ENCODE peak calls at places on chromosomes 1 and 21, in nine cellular contexts. One of them, this sample, is unnamed. For H3K9me3 and H3K4me1, the result is how much of the 10 kb centered on the place peaks cover.

GRCh38 chr1:190852611-190853010 is 374.9 kb upstream of the BRINP3 start:
- DNase-seq in H9: no peak
- DNase-seq in right lobe of liver: no peak
- DNase-seq in CD8-positive, alpha-beta T cell: no peak
- DNase-seq in endodermal cell: no peak
- DNase-seq in thyroid gland: no peak
- DNase-seq in fibroblast of lung: no peak
- DNase-seq in body of pancreas: no peak
- DNase-seq in sigmoid colon: no peak
- DNase-seq in this sample: no peak

GRCh38 chr1:206068314-206068713 is 15.3 kb downstream of the RHEX start:
- DNase-seq in H9: no peak
- DNase-seq in right lobe of liver: no peak
- DNase-seq in CD8-positive, alpha-beta T cell: no peak
- DNase-seq in endodermal cell: no peak
- DNase-seq in thyroid gland: no peak
- DNase-seq in fibroblast of lung: no peak
- DNase-seq in body of pancreas: no peak
- DNase-seq in sigmoid colon: no peak
- DNase-seq in this sample: no peak

GRCh38 chr1:7427066-7427465 is 344.0 kb upstream of the VAMP3 start:
- DNase-seq in H9: no peak
- DNase-seq in right lobe of liver: no peak
- DNase-seq in CD8-positive, alpha-beta T cell: no peak
- DNase-seq in endodermal cell: no peak
- DNase-seq in thyroid gland: no peak
- DNase-seq in fibroblast of lung: no peak
- DNase-seq in body of pancreas: no peak
- DNase-seq in sigmoid colon: no peak
- DNase-seq in this sample: no peak

GRCh38 chr1:203128691-203129500 is 1.4 kb downstream of the ADORA1 start:
- DNase-seq in H9: peak
- DNase-seq in right lobe of liver: no peak
- DNase-seq in CD8-positive, alpha-beta T cell: peak
- DNase-seq in endodermal cell: peak
- DNase-seq in thyroid gland: no peak
- DNase-seq in fibroblast of lung: no peak
- DNase-seq in body of pancreas: no peak
- DNase-seq in sigmoid colon: no peak
- DNase-seq in this sample: no peak

GRCh38 chr21:33817663-33818433 is 97.8 kb downstream of the ATP5PO start:
- DNase-seq in H9: no peak
- DNase-seq in right lobe of liver: no peak
- DNase-seq in CD8-positive, alpha-beta T cell: no peak
- DNase-seq in endodermal cell: no peak
- DNase-seq in thyroid gland: no peak
- DNase-seq in fibroblast of lung: no peak
- DNase-seq in body of pancreas: no peak
- DNase-seq in sigmoid colon: no peak
- DNase-seq in this sample: no peak

GRCh38 chr1:154174654-154175053 is 17.2 kb downstream of the TPM3 start:
- DNase-seq in H9: no peak
- DNase-seq in right lobe of liver: no peak
- DNase-seq in CD8-positive, alpha-beta T cell: no peak
- DNase-seq in endodermal cell: no peak
- DNase-seq in thyroid gland: no peak
- DNase-seq in fibroblast of lung: no peak
- DNase-seq in body of pancreas: no peak
- DNase-seq in sigmoid colon: no peak
- DNase-seq in this sample: no peak

GRCh38 chr1:205568469-205569361 is 63.1 kb downstream of the ELK4 start:
- DNase-seq in H9: no peak
- DNase-seq in right lobe of liver: no peak
- DNase-seq in CD8-positive, alpha-beta T cell: no peak
- DNase-seq in endodermal cell: no peak
- DNase-seq in thyroid gland: peak
- DNase-seq in fibroblast of lung: no peak
- DNase-seq in body of pancreas: no peak
- DNase-seq in sigmoid colon: peak
- DNase-seq in this sample: peak

GRCh38 chr1:70641868-70642267 is 230.8 kb downstream of the CTH start:
- DNase-seq in H9: no peak
- DNase-seq in right lobe of liver: no peak
- DNase-seq in CD8-positive, alpha-beta T cell: no peak
- DNase-seq in endodermal cell: no peak
- DNase-seq in thyroid gland: no peak
- DNase-seq in fibroblast of lung: no peak
- DNase-seq in body of pancreas: no peak
- DNase-seq in sigmoid colon: no peak
- DNase-seq in this sample: no peak

GRCh38 chr1:75723989-75724471 is 479 bp upstream of the ACADM start:
- DNase-seq in H9: peak
- DNase-seq in right lobe of liver: peak
- DNase-seq in CD8-positive, alpha-beta T cell: peak
- DNase-seq in endodermal cell: no peak
- DNase-seq in thyroid gland: peak
- DNase-seq in fibroblast of lung: peak
- DNase-seq in body of pancreas: peak
- DNase-seq in sigmoid colon: peak
- DNase-seq in this sample: peak

GRCh38 chr1:73770109-73770905 is 427.7 kb downstream of the LRRIQ3 start:
- DNase-seq in H9: no peak
- DNase-seq in right lobe of liver: no peak
- DNase-seq in CD8-positive, alpha-beta T cell: no peak
- DNase-seq in endodermal cell: no peak
- DNase-seq in thyroid gland: no peak
- DNase-seq in fibroblast of lung: no peak
- DNase-seq in body of pancreas: no peak
- DNase-seq in sigmoid colon: no peak
- DNase-seq in this sample: no peak

GRCh38 chr21:43273708-43274021 is 104.9 kb downstream of the CRYAA start:
- DNase-seq in H9: no peak
- DNase-seq in right lobe of liver: no peak
- DNase-seq in CD8-positive, alpha-beta T cell: no peak
- DNase-seq in endodermal cell: no peak
- DNase-seq in thyroid gland: no peak
- DNase-seq in fibroblast of lung: no peak
- DNase-seq in body of pancreas: no peak
- DNase-seq in sigmoid colon: no peak
- DNase-seq in this sample: no peak

GRCh38 chr21:33854604-33855003 is 61.0 kb downstream of the ATP5PO start:
- DNase-seq in H9: no peak
- DNase-seq in right lobe of liver: no peak
- DNase-seq in CD8-positive, alpha-beta T cell: no peak
- DNase-seq in endodermal cell: no peak
- DNase-seq in thyroid gland: no peak
- DNase-seq in fibroblast of lung: no peak
- DNase-seq in body of pancreas: no peak
- DNase-seq in sigmoid colon: no peak
- DNase-seq in this sample: no peak

DNA sequence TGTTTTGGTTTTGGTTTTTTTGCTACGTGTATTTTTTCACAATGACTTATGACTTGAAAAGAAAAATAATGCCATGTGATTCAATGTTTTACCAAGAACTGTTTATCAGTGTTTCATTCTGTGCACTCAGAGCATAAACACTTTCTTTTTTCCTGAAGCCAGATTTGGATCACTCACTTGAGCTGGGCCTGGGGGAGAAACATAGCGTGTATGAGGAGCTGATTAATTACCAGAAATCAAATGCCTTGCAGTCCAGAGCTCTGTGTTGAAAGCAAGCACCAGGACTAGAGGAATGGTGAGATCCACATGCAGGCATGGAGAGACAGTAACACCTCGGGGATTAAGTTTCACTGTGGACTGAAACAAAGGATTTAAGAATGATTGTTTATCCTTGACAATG is 642.1 kb upstream of the ADGRL2 start:
- DNase-seq in H9: no peak
- DNase-seq in right lobe of liver: no peak
- DNase-seq in CD8-positive, alpha-beta T cell: no peak
- DNase-seq in endodermal cell: peak
- DNase-seq in thyroid gland: no peak
- DNase-seq in fibroblast of lung: peak
- DNase-seq in body of pancreas: no peak
- DNase-seq in sigmoid colon: no peak
- DNase-seq in this sample: no peak
- H3K9me3 ChIP-seq in H9: under half
- H3K9me3 ChIP-seq in right lobe of liver: under half
- H3K9me3 ChIP-seq in CD8-positive, alpha-beta T cell: under half
- H3K9me3 ChIP-seq in endodermal cell: under half
- H3K9me3 ChIP-seq in thyroid gland: under half
- H3K9me3 ChIP-seq in fibroblast of lung: under half
- H3K9me3 ChIP-seq in body of pancreas: under half
- H3K9me3 ChIP-seq in sigmoid colon: under half
- H3K9me3 ChIP-seq in this sample: under half

GRCh38 chr1:183989604-183990003 is 47.9 kb downstream of the COLGALT2 start:
- DNase-seq in H9: no peak
- DNase-seq in right lobe of liver: no peak
- DNase-seq in CD8-positive, alpha-beta T cell: no peak
- DNase-seq in endodermal cell: no peak
- DNase-seq in thyroid gland: no peak
- DNase-seq in fibroblast of lung: no peak
- DNase-seq in body of pancreas: no peak
- DNase-seq in sigmoid colon: no peak
- DNase-seq in this sample: no peak
- H3K27ac ChIP-seq in H9: no peak
- H3K27ac ChIP-seq in right lobe of liver: no peak
- H3K27ac ChIP-seq in CD8-positive, alpha-beta T cell: no peak
- H3K27ac ChIP-seq in endodermal cell: no peak
- H3K27ac ChIP-seq in thyroid gland: no peak
- H3K27ac ChIP-seq in fibroblast of lung: no peak
- H3K27ac ChIP-seq in body of pancreas: no peak
- H3K27ac ChIP-seq in sigmoid colon: no peak
- H3K27ac ChIP-seq in this sample: no peak

DNA sequence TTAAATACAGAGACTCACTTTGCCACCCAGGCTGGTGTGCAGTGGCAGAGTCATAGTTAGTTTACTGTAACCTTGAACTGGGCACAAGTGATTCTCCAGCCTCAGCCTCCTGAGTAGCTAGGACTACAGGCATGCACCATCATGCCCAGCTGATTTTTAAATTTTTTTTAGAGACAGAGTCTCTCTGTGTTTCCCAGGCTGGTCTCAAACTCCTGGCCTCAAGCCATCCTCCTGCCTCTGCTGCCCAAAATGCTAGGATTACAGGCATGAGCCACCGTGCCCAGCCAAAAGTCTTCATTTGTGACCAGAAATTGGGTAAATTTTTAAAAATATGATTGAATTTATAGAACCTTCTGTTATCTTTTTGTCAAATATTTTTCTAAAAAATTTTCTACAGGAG is 17.9 kb upstream of the TARS2 start:
- DNase-seq in H9: no peak
- DNase-seq in right lobe of liver: no peak
- DNase-seq in CD8-positive, alpha-beta T cell: no peak
- DNase-seq in endodermal cell: no peak
- DNase-seq in thyroid gland: no peak
- DNase-seq in fibroblast of lung: no peak
- DNase-seq in body of pancreas: no peak
- DNase-seq in sigmoid colon: no peak
- DNase-seq in this sample: no peak
- H3K4me1 ChIP-seq in H9: under half
- H3K4me1 ChIP-seq in right lobe of liver: half or more
- H3K4me1 ChIP-seq in CD8-positive, alpha-beta T cell: under half
- H3K4me1 ChIP-seq in endodermal cell: under half
- H3K4me1 ChIP-seq in thyroid gland: under half
- H3K4me1 ChIP-seq in fibroblast of lung: under half
- H3K4me1 ChIP-seq in body of pancreas: under half
- H3K4me1 ChIP-seq in sigmoid colon: under half
- H3K4me1 ChIP-seq in this sample: under half

GRCh38 chr1:110160701-110161100 is 10.4 kb downstream of the SLC6A17 start:
- DNase-seq in H9: no peak
- DNase-seq in right lobe of liver: no peak
- DNase-seq in CD8-positive, alpha-beta T cell: no peak
- DNase-seq in endodermal cell: no peak
- DNase-seq in thyroid gland: no peak
- DNase-seq in fibroblast of lung: no peak
- DNase-seq in body of pancreas: no peak
- DNase-seq in sigmoid colon: no peak
- DNase-seq in this sample: no peak

GRCh38 chr1:110161165-110161564 is 10.9 kb downstream of the SLC6A17 start:
- DNase-seq in H9: no peak
- DNase-seq in right lobe of liver: no peak
- DNase-seq in CD8-positive, alpha-beta T cell: no peak
- DNase-seq in endodermal cell: no peak
- DNase-seq in thyroid gland: no peak
- DNase-seq in fibroblast of lung: no peak
- DNase-seq in body of pancreas: no peak
- DNase-seq in sigmoid colon: no peak
- DNase-seq in this sample: no peak

GRCh38 chr1:110159160-110159559 is 8.9 kb downstream of the SLC6A17 start:
- DNase-seq in H9: no peak
- DNase-seq in right lobe of liver: no peak
- DNase-seq in CD8-positive, alpha-beta T cell: no peak
- DNase-seq in endodermal cell: no peak
- DNase-seq in thyroid gland: no peak
- DNase-seq in fibroblast of lung: no peak
- DNase-seq in body of pancreas: no peak
- DNase-seq in sigmoid colon: no peak
- DNase-seq in this sample: no peak

GRCh38 chr1:110163591-110163990 is 13.3 kb downstream of the SLC6A17 start:
- DNase-seq in H9: no peak
- DNase-seq in right lobe of liver: no peak
- DNase-seq in CD8-positive, alpha-beta T cell: no peak
- DNase-seq in endodermal cell: no peak
- DNase-seq in thyroid gland: no peak
- DNase-seq in fibroblast of lung: no peak
- DNase-seq in body of pancreas: no peak
- DNase-seq in sigmoid colon: no peak
- DNase-seq in this sample: no peak

DNA sequence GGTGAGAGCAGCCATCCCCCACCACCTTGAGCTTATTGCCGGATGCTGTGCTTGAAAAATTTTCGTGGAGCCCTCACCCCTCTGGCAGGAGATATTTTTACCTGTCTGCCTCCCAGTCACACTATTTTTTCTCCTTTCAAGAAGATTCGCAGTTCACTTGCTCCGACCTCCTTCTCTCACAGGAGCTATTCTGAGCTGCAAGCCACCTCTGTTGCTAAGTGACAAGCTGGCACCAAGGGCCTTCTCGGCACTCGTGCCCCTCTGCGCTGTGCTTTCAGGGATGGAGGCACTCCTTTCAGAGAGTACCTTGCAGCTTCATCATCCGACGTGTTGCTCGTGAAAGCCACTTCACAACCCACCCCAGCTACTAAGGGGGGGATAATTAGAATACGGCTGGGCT is 11.5 kb downstream of the SLC6A17 start:
- DNase-seq in H9: no peak
- DNase-seq in right lobe of liver: no peak
- DNase-seq in CD8-positive, alpha-beta T cell: no peak
- DNase-seq in endodermal cell: no peak
- DNase-seq in thyroid gland: no peak
- DNase-seq in fibroblast of lung: no peak
- DNase-seq in body of pancreas: no peak
- DNase-seq in sigmoid colon: no peak
- DNase-seq in this sample: no peak
- H3K9me3 ChIP-seq in H9: under half
- H3K9me3 ChIP-seq in right lobe of liver: under half
- H3K9me3 ChIP-seq in CD8-positive, alpha-beta T cell: under half
- H3K9me3 ChIP-seq in endodermal cell: under half
- H3K9me3 ChIP-seq in thyroid gland: under half
- H3K9me3 ChIP-seq in fibroblast of lung: under half
- H3K9me3 ChIP-seq in body of pancreas: under half
- H3K9me3 ChIP-seq in sigmoid colon: under half
- H3K9me3 ChIP-seq in this sample: under half

This sample was measured in Peyer's patch.